ENCODE peak calls at places on chromosomes 1 and 21, in six cellular contexts. One of them, this sample, is unnamed.

GRCh38 chr1:221454096-221454495 is 287.8 kb downstream of the DUSP10 start:
- DNase-seq in mesendoderm: no peak
- DNase-seq in mesenchymal stem cell: no peak
- DNase-seq in H1: no peak
- DNase-seq in neuronal stem cell: no peak
- DNase-seq in IMR-90: no peak
- DNase-seq in this sample: no peak

GRCh38 chr1:3516911-3517310 is 62.4 kb downstream of the ARHGEF16 start:
- DNase-seq in IMR-90: no peak
- DNase-seq in H1: no peak
- DNase-seq in mesenchymal stem cell: no peak
- DNase-seq in mesendoderm: no peak
- DNase-seq in neuronal stem cell: no peak
- DNase-seq in this sample: no peak

GRCh38 chr1:173554089-173554488 is 48.8 kb downstream of the SLC9C2 start:
- DNase-seq in H1: no peak
- DNase-seq in mesendoderm: no peak
- DNase-seq in mesenchymal stem cell: no peak
- DNase-seq in neuronal stem cell: no peak
- DNase-seq in IMR-90: no peak
- DNase-seq in this sample: no peak

GRCh38 chr1:161928056-161928455 is 95.6 kb downstream of the OLFML2B start:
- DNase-seq in neuronal stem cell: no peak
- DNase-seq in mesendoderm: no peak
- DNase-seq in mesenchymal stem cell: no peak
- DNase-seq in H1: no peak
- DNase-seq in IMR-90: peak
- DNase-seq in this sample: no peak

GRCh38 chr1:114723915-114724314 is 7.3 kb upstream of the NRAS start:
- DNase-seq in mesendoderm: no peak
- DNase-seq in IMR-90: no peak
- DNase-seq in neuronal stem cell: no peak
- DNase-seq in mesenchymal stem cell: no peak
- DNase-seq in H1: no peak
- DNase-seq in this sample: no peak

GRCh38 chr21:33588485-33589335 is at the start of gene DONSON:
- DNase-seq in mesenchymal stem cell: peak
- DNase-seq in H1: peak
- DNase-seq in mesendoderm: peak
- DNase-seq in neuronal stem cell: peak
- DNase-seq in IMR-90: peak
- DNase-seq in this sample: peak

GRCh38 chr1:154182342-154183044 is 9.4 kb downstream of the TPM3 start:
- DNase-seq in mesenchymal stem cell: peak
- DNase-seq in IMR-90: peak
- DNase-seq in neuronal stem cell: no peak
- DNase-seq in mesendoderm: peak
- DNase-seq in H1: peak
- DNase-seq in this sample: peak

GRCh38 chr1:175152006-175152652 is 40.4 kb downstream of the KIAA0040 start:
- DNase-seq in H1: peak
- DNase-seq in IMR-90: peak
- DNase-seq in neuronal stem cell: peak
- DNase-seq in mesenchymal stem cell: peak
- DNase-seq in mesendoderm: peak
- DNase-seq in this sample: peak

GRCh38 chr1:185104083-185104482 is 52.7 kb downstream of the TRMT1L start:
- DNase-seq in mesenchymal stem cell: no peak
- DNase-seq in IMR-90: no peak
- DNase-seq in H1: no peak
- DNase-seq in neuronal stem cell: no peak
- DNase-seq in mesendoderm: no peak
- DNase-seq in this sample: no peak

GRCh38 chr1:145885738-145886287 is at the start of gene ANKRD35:
- DNase-seq in neuronal stem cell: peak
- DNase-seq in H1: peak
- DNase-seq in mesenchymal stem cell: peak
- DNase-seq in IMR-90: peak
- DNase-seq in mesendoderm: peak
- DNase-seq in this sample: peak

GRCh38 chr1:18978706-18979105 is 22.2 kb upstream of the IFFO2 start:
- DNase-seq in mesenchymal stem cell: no peak
- DNase-seq in H1: no peak
- DNase-seq in IMR-90: no peak
- DNase-seq in mesendoderm: no peak
- DNase-seq in neuronal stem cell: no peak
- DNase-seq in this sample: no peak

GRCh38 chr1:20496241-20496661 is 10.2 kb upstream of the CAMK2N1 start:
- DNase-seq in neuronal stem cell: no peak
- DNase-seq in mesenchymal stem cell: peak
- DNase-seq in IMR-90: peak
- DNase-seq in mesendoderm: peak
- DNase-seq in H1: no peak
- DNase-seq in this sample: no peak

GRCh38 chr1:22645936-22646335 is 2.5 kb downstream of the C1QC start:
- DNase-seq in mesendoderm: no peak
- DNase-seq in H1: no peak
- DNase-seq in neuronal stem cell: no peak
- DNase-seq in IMR-90: no peak
- DNase-seq in mesenchymal stem cell: no peak
- DNase-seq in this sample: no peak

GRCh38 chr1:248802454-248802853 is 23.3 kb downstream of the SH3BP5L start:
- DNase-seq in IMR-90: no peak
- DNase-seq in neuronal stem cell: no peak
- DNase-seq in H1: no peak
- DNase-seq in mesendoderm: no peak
- DNase-seq in mesenchymal stem cell: no peak
- DNase-seq in this sample: no peak

GRCh38 chr1:112646225-112646624 is 26.6 kb downstream of the CAPZA1 start:
- DNase-seq in mesenchymal stem cell: no peak
- DNase-seq in neuronal stem cell: no peak
- DNase-seq in H1: no peak
- DNase-seq in IMR-90: no peak
- DNase-seq in mesendoderm: no peak
- DNase-seq in this sample: no peak

GRCh38 chr1:110637475-110637874 is 31.3 kb upstream of the KCNA2 start:
- DNase-seq in mesenchymal stem cell: no peak
- DNase-seq in H1: no peak
- DNase-seq in mesendoderm: peak
- DNase-seq in neuronal stem cell: no peak
- DNase-seq in IMR-90: no peak
- DNase-seq in this sample: no peak
- H2BK15ac ChIP-seq in mesenchymal stem cell: no peak
- H2BK15ac ChIP-seq in H1: no peak
- H2BK15ac ChIP-seq in mesendoderm: no peak
- H2BK15ac ChIP-seq in neuronal stem cell: no peak
- H2BK15ac ChIP-seq in IMR-90: no peak
- H2BK15ac ChIP-seq in this sample: no peak

GRCh38 chr1:54798206-54798605 is 2.9 kb downstream of the TTC22 start:
- DNase-seq in H1: no peak
- DNase-seq in IMR-90: no peak
- DNase-seq in mesenchymal stem cell: no peak
- DNase-seq in mesendoderm: no peak
- DNase-seq in neuronal stem cell: no peak
- DNase-seq in this sample: no peak
- H2BK15ac ChIP-seq in H1: no peak
- H2BK15ac ChIP-seq in IMR-90: no peak
- H2BK15ac ChIP-seq in mesenchymal stem cell: no peak
- H2BK15ac ChIP-seq in mesendoderm: no peak
- H2BK15ac ChIP-seq in neuronal stem cell: no peak
- H2BK15ac ChIP-seq in this sample: no peak

DNA sequence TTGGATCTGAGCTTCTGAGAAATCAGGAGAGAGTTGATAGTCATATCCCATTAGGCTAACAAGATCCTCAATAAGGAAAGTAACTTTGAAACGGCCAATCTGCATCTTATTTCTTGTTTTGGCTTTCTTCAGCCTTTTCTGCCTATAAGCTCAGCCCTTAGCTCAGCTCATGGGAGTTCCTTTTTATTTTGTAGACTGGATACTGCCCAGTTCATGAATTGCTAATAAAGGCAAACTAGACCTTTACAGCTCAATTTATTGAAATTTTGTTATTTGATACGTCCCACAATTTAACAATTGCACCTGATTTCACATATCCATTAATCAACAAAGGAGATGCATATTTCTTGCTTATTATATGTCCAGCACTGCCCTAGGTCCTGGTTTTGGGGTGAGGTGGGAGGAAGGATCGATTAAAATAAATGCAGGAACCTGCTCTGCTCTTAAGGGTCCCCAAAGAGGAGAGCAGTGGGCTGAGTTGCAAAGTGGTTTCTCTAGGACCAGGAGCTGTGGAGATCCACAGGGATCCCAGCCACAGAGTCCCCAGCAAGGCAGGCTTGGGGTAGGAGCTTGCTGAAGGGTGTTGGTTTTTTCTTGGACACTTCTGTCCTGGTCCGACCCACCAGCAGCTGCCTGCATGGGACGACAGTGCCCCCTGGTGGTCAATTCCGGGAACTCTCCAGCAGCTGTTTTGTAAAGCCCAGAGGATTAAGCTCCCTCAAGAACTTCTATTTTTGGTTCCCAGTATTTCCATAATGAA is 22.9 kb downstream of the NENF start:
- DNase-seq in mesenchymal stem cell: peak
- DNase-seq in mesendoderm: peak
- DNase-seq in IMR-90: peak
- DNase-seq in H1: peak
- DNase-seq in neuronal stem cell: peak
- DNase-seq in this sample: peak
- H2BK15ac ChIP-seq in mesenchymal stem cell: no peak
- H2BK15ac ChIP-seq in mesendoderm: no peak
- H2BK15ac ChIP-seq in IMR-90: no peak
- H2BK15ac ChIP-seq in H1: no peak
- H2BK15ac ChIP-seq in neuronal stem cell: no peak
- H2BK15ac ChIP-seq in this sample: no peak

DNA sequence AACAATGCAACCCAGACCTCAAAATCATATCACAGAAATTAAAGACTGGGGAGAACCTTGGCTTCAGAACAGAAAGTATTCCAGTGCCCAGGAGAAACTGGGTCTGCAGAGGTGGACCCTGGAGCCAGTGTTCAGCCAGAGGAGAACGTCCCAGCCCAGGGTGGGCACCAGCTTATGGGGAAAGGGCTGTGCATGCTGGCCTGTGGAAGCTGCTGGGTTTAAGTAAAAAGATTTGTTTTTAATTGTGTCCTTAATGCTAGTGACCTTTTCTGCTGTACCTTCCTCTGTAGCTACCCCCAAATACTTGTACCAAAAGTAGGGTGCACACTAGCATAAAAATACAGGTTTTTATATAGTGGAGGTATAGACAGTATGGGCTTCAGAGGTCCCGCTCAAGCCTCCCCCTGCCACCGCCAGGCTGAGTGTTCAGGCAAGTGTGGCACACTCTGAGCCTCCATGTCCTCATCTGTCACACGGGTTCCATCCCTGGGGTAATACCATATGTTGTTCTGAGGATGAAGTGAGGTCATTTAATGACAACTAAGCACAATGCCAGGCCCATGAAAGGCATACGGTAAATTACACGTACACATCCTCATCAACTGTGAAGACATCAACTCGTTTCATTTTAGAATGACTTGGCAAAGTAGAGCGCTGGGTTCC is 47.0 kb downstream of the SLC37A1 start:
- DNase-seq in neuronal stem cell: no peak
- DNase-seq in mesendoderm: no peak
- DNase-seq in mesenchymal stem cell: no peak
- DNase-seq in IMR-90: no peak
- DNase-seq in H1: no peak
- DNase-seq in this sample: no peak
- H2BK15ac ChIP-seq in neuronal stem cell: no peak
- H2BK15ac ChIP-seq in mesendoderm: no peak
- H2BK15ac ChIP-seq in mesenchymal stem cell: no peak
- H2BK15ac ChIP-seq in IMR-90: no peak
- H2BK15ac ChIP-seq in H1: no peak
- H2BK15ac ChIP-seq in this sample: no peak

This sample was measured in H9.